ENCODE peak calls at places on chromosomes 13 and 19, in five cellular contexts. B is coronary artery, T is ovary, X is fibroblast of villous mesenchyme, C is stomach. W is an unnamed sample.

GRCh38 chr19:5968431-5969373 is 9.2 kb downstream of the RANBP3 start:
- DNase-seq in X (no peak), C (no peak), B (no peak), T (no peak), W (no peak)

GRCh38 chr19:3983936-3984583 is 1.2 kb downstream of the EEF2 start:
- DNase-seq in C (no peak), B (no peak), X (peak; percentile 60), T (peak; percentile 56), W (peak; percentile 59)

GRCh38 chr13:110575322-110576069 is 14.0 kb upstream of the RAB20 start:
- DNase-seq in T (no peak), X (peak; percentile 62), B (no peak), C (peak; percentile 49), W (peak; percentile 83)

GRCh38 chr13:32086791-32087441 is 55.3 kb downstream of the FRY start:
- DNase-seq in B (no peak), C (no peak), T (no peak), X (peak; percentile 26), W (peak; percentile 24)

GRCh38 chr19:29564574-29565005 is 38.8 kb downstream of the VSTM2B start:
- DNase-seq in B (peak; percentile 36), C (no peak), X (no peak), T (no peak), W (no peak)

GRCh38 chr13:40076765-40077362 is 421.4 kb downstream of the COG6 start:
- DNase-seq in B (no peak), C (no peak), X (no peak), T (no peak), W (no peak)

GRCh38 chr19:20179946-20180345 is 12.9 kb downstream of the ZNF486 start:
- DNase-seq in B (no peak), C (no peak), T (no peak), X (peak; percentile 21), W (no peak)

GRCh38 chr13:98676239-98676638 is 76.2 kb downstream of the SLC15A1 start:
- DNase-seq in B (no peak), C (no peak), T (no peak), X (no peak), W (no peak)

GRCh38 chr13:45564108-45564507 is 51.4 kb downstream of the ERICH6B start:
- DNase-seq in C (no peak), B (no peak), T (no peak), X (peak; percentile 57), W (peak; percentile 77)

GRCh38 chr19:1758231-1758577 is 4.9 kb downstream of the ONECUT3 start:
- DNase-seq in T (no peak), B (no peak), X (no peak), C (no peak), W (no peak)

GRCh38 chr19:39087907-39088686 is 3.9 kb downstream of the ACP7 start:
- DNase-seq in T (no peak), B (no peak), X (no peak), C (no peak), W (no peak)

GRCh38 chr19:19866599-19867248 is 1.0 kb downstream of the ZNF253 start:
- DNase-seq in X (peak; percentile 29), B (no peak), T (peak; percentile 39), C (no peak), W (peak; percentile 9)

GRCh38 chr19:48596237-48596636 is 10.3 kb upstream of the SPACA4 start:
- DNase-seq in T (no peak), B (no peak), X (no peak), C (no peak), W (no peak)

GRCh38 chr13:45015300-45015699 is 26.0 kb downstream of the GPALPP1 start:
- DNase-seq in C (no peak), X (no peak), B (no peak), T (no peak), W (peak; percentile 64)

GRCh38 chr13:86846501-86846900 is 824.7 kb upstream of the SLITRK5 start:
- DNase-seq in T (no peak), B (no peak), C (no peak), X (no peak), W (peak; percentile 28)

GRCh38 chr13:23959231-23959862 is 62.0 kb upstream of the C1QTNF9B start:
- DNase-seq in C (no peak), B (no peak), X (no peak), T (no peak), W (peak; percentile 28)

GRCh38 chr19:5396963-5397362 is 56.4 kb upstream of the PTPRS start:
- DNase-seq in X (no peak), B (no peak), C (no peak), T (no peak), W (no peak)

GRCh38 chr19:3503036-3503572 is 2.6 kb upstream of the DOHH start:
- DNase-seq in C (no peak), T (no peak), B (no peak), X (peak; percentile 94), W (peak; percentile 35)

GRCh38 chr19:46659151-46660007 is 1.6 kb downstream of the DACT3 start:
- DNase-seq in T (peak; percentile 70), X (peak; percentile 23), B (peak; percentile 82), C (no peak), W (no peak)

GRCh38 chr13:41013834-41014233 is 5.3 kb downstream of the ELF1 start:
- DNase-seq in B (no peak), C (no peak), T (no peak), X (no peak), W (no peak)

GRCh38 chr13:114143806-114144605 is 11.6 kb upstream of the RASA3 start:
- DNase-seq in B (no peak), C (no peak), X (no peak), T (no peak), W (no peak)

GRCh38 chr13:64074989-64075474 is 2659.4 kb upstream of the PCDH20 start:
- DNase-seq in B (no peak), X (no peak), T (no peak), C (peak; percentile 17), W (no peak)
- TF ChIP-seq CTCF in B (no peak), X (no peak), T (no peak), C (no peak), W (no peak)

GRCh38 chr13:39036212-39036611 is 1.7 kb downstream of the PROSER1 start:
- DNase-seq in C (no peak), T (no peak), X (peak; percentile 37), B (no peak), W (no peak)
- H3K4me3 ChIP-seq in C (peak overlapping the region; percentile 80), T (peak overlapping the region; percentile 94), X (peak overlapping the region; percentile 95), B (peak overlapping the region; percentile 89), W (peak overlapping the region; percentile 98)

GRCh38 chr19:42697884-42698283 is 42.4 kb downstream of the PSG3 start:
- DNase-seq in C (no peak), T (no peak), X (no peak), B (no peak), W (no peak)

GRCh38 chr19:42695811-42696503 is 44.3 kb downstream of the PSG3 start:
- DNase-seq in T (no peak), X (no peak), C (no peak), B (no peak), W (no peak)

GRCh38 chr19:42693760-42694350 is 46.4 kb downstream of the PSG3 start:
- DNase-seq in C (no peak), T (no peak), X (peak; percentile 47), B (no peak), W (peak; percentile 46)
- TF ChIP-seq CTCF in C (no peak), T (no peak), X (peak; percentile 77), B (no peak), W (peak; percentile 72)

GRCh38 chr19:31220540-31220939 is 128.7 kb downstream of the TSHZ3 start:
- DNase-seq in C (no peak), B (no peak), T (no peak), X (no peak), W (peak; percentile 33)

GRCh38 chr19:31226536-31226935 is 122.7 kb downstream of the TSHZ3 start:
- DNase-seq in C (no peak), T (no peak), X (peak; percentile 55), B (no peak), W (peak; percentile 68)

GRCh38 chr19:31223805-31224534 is 125.3 kb downstream of the TSHZ3 start:
- DNase-seq in X (peak; percentile 91), T (no peak), C (no peak), B (no peak), W (peak; percentile 99)
- H3K4me3 ChIP-seq in X (no peak overlapping the region), T (no peak overlapping the region), C (no peak overlapping the region), B (no peak overlapping the region), W (no peak overlapping the region)

GRCh38 chr19:11234486-11235075 is 4.8 kb upstream of the ANGPTL8 start:
- DNase-seq in X (no peak), B (no peak), T (no peak), C (no peak), W (no peak)
- TF ChIP-seq CTCF in X (no peak), B (no peak), T (no peak), C (no peak), W (no peak)

GRCh38 chr13:36124236-36124822 is 6.9 kb downstream of the DCLK1 start:
- DNase-seq in C (no peak), X (no peak), T (peak; percentile 55), B (no peak), W (peak; percentile 75)
- H3K4me3 ChIP-seq in C (no peak overlapping the region), X (no peak overlapping the region), T (no peak overlapping the region), B (no peak overlapping the region), W (no peak overlapping the region)

GRCh38 chr13:61664821-61665705 is 249.4 kb upstream of the PCDH20 start:
- DNase-seq in T (no peak), B (no peak), C (peak; percentile 61), X (no peak), W (no peak)
- TF ChIP-seq CTCF in T (no peak), B (no peak), C (no peak), X (no peak), W (no peak)

DNA sequence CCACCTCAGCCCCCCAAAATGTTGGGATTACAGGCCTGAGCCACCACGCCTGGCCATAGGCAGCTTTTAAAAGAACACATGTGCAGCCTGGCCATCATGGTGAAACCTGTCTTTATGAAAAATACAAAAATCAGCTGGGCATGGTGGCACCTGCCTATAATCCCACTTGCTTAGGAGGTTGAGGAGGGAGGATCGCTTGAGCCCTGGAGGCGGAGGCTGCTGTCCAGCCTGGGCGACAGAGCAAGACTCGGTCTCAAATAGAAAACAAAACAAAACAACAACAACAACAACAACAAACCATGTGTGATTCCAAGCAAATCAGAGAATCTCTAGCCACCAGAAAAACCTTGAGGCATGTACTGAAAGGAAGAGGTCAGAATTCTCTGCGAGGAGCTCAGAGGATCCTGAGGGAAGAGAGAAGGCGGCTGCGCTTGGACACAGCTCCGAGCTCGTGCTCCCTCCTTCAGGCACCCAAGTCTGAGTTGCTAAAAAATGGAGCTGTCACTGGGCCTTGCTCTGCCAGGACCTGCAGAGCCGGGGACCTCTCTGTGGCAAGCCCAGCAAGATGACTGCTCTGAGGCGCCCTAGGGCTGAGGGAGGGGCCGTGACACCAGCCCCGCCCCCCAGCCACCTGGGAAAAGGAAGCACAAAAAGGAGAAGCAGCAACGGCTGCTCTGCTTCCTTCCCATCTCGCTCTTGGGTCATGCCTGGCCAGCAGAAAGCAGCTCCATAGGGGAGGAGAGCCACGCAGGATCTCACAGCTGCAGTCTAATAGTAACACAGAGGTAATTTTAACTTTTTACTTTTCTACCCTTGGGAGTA is at the start of gene ARL11:
- DNase-seq in B (no peak), C (peak; percentile 56), T (no peak), X (no peak), W (no peak)
- H3K4me3 ChIP-seq in B (peak within 1 kb of the TSS; percentile 41), C (peak within 1 kb of the TSS; percentile 41), T (no peak within 1 kb of the TSS), X (no peak within 1 kb of the TSS), W (no peak within 1 kb of the TSS)

GRCh38 chr13:92175330-92175729 is 776.9 kb downstream of the GPC5 start:
- DNase-seq in B (no peak), C (no peak), X (peak; percentile 53), T (peak; percentile 27), W (peak; percentile 61)
- TF ChIP-seq CTCF in B (no peak), C (no peak), X (peak; percentile 50), T (no peak), W (peak; percentile 49)

GRCh38 chr13:80239116-80239515 is 101.8 kb downstream of the SPRY2 start:
- DNase-seq in T (no peak), X (no peak), B (no peak), C (no peak), W (no peak)
- H3K4me3 ChIP-seq in T (no peak overlapping the region), X (no peak overlapping the region), B (no peak overlapping the region), C (no peak overlapping the region), W (no peak overlapping the region)